ENCODE peak calls at places on chromosomes 13 and 19, in eight cellular contexts. One of them, this sample, is unnamed.

GRCh38 chr13:27533155-27533643 is 82.8 kb upstream of the MTIF3 start:
- DNase-seq in kidney: peak; percentile 94
- DNase-seq in endodermal cell: peak; percentile 96
- DNase-seq in colonic mucosa: peak; percentile 87
- DNase-seq in neural progenitor cell: peak; percentile 94
- DNase-seq in endothelial cell of umbilical vein: peak; percentile 69
- DNase-seq in IMR-90: peak; percentile 59
- DNase-seq in mammary epithelial cell: peak; percentile 62
- DNase-seq in this sample: peak; percentile 80

GRCh38 chr13:99467764-99468163 is 33.5 kb upstream of the TM9SF2 start:
- DNase-seq in IMR-90: peak; percentile 77
- DNase-seq in colonic mucosa: no peak
- DNase-seq in kidney: no peak
- DNase-seq in mammary epithelial cell: peak; percentile 79
- DNase-seq in endothelial cell of umbilical vein: no peak
- DNase-seq in neural progenitor cell: no peak
- DNase-seq in endodermal cell: no peak
- DNase-seq in this sample: peak; percentile 94

GRCh38 chr13:106161186-106161585 is 374.3 kb downstream of the EFNB2 start:
- DNase-seq in mammary epithelial cell: no peak
- DNase-seq in IMR-90: no peak
- DNase-seq in endothelial cell of umbilical vein: peak; percentile 78
- DNase-seq in kidney: no peak
- DNase-seq in colonic mucosa: no peak
- DNase-seq in endodermal cell: no peak
- DNase-seq in neural progenitor cell: no peak
- DNase-seq in this sample: no peak

GRCh38 chr13:98284677-98285076 is 107.6 kb upstream of the RNF113B start:
- DNase-seq in endothelial cell of umbilical vein: no peak
- DNase-seq in mammary epithelial cell: no peak
- DNase-seq in kidney: no peak
- DNase-seq in colonic mucosa: no peak
- DNase-seq in neural progenitor cell: no peak
- DNase-seq in endodermal cell: no peak
- DNase-seq in IMR-90: no peak
- DNase-seq in this sample: no peak

GRCh38 chr19:53333071-53333465 is 481 bp upstream of the ZNF845 start:
- DNase-seq in IMR-90: no peak
- DNase-seq in mammary epithelial cell: no peak
- DNase-seq in endothelial cell of umbilical vein: no peak
- DNase-seq in colonic mucosa: no peak
- DNase-seq in endodermal cell: peak; percentile 87
- DNase-seq in kidney: peak; percentile 82
- DNase-seq in neural progenitor cell: peak; percentile 76
- DNase-seq in this sample: no peak

GRCh38 chr13:28138756-28139470 is 568 bp downstream of the PAN3 start:
- DNase-seq in IMR-90: peak; percentile 91
- DNase-seq in endothelial cell of umbilical vein: peak; percentile 87
- DNase-seq in neural progenitor cell: peak; percentile 90
- DNase-seq in mammary epithelial cell: peak; percentile 84
- DNase-seq in colonic mucosa: peak; percentile 91
- DNase-seq in endodermal cell: peak; percentile 90
- DNase-seq in kidney: peak; percentile 96
- DNase-seq in this sample: peak; percentile 74

GRCh38 chr13:101219609-101220265 is 196.6 kb downstream of the NALCN start:
- DNase-seq in IMR-90: no peak
- DNase-seq in endothelial cell of umbilical vein: no peak
- DNase-seq in neural progenitor cell: no peak
- DNase-seq in kidney: no peak
- DNase-seq in endodermal cell: no peak
- DNase-seq in mammary epithelial cell: no peak
- DNase-seq in colonic mucosa: no peak
- DNase-seq in this sample: no peak

GRCh38 chr13:29830000-29830399 is 20.4 kb downstream of the UBL3 start:
- DNase-seq in colonic mucosa: no peak
- DNase-seq in mammary epithelial cell: no peak
- DNase-seq in kidney: no peak
- DNase-seq in IMR-90: no peak
- DNase-seq in endodermal cell: no peak
- DNase-seq in neural progenitor cell: no peak
- DNase-seq in endothelial cell of umbilical vein: no peak
- DNase-seq in this sample: no peak

GRCh38 chr13:40484981-40485380 is 181.5 kb downstream of the FOXO1 start:
- DNase-seq in endothelial cell of umbilical vein: no peak
- DNase-seq in mammary epithelial cell: no peak
- DNase-seq in IMR-90: no peak
- DNase-seq in kidney: no peak
- DNase-seq in neural progenitor cell: no peak
- DNase-seq in endodermal cell: no peak
- DNase-seq in colonic mucosa: no peak
- DNase-seq in this sample: no peak

GRCh38 chr13:91595677-91596076 is 197.3 kb downstream of the GPC5 start:
- DNase-seq in endodermal cell: no peak
- DNase-seq in endothelial cell of umbilical vein: no peak
- DNase-seq in neural progenitor cell: no peak
- DNase-seq in kidney: no peak
- DNase-seq in mammary epithelial cell: no peak
- DNase-seq in IMR-90: no peak
- DNase-seq in colonic mucosa: no peak
- DNase-seq in this sample: no peak

GRCh38 chr13:57739791-57740190 is 108.2 kb downstream of the PCDH17 start:
- DNase-seq in IMR-90: no peak
- DNase-seq in colonic mucosa: no peak
- DNase-seq in kidney: no peak
- DNase-seq in endothelial cell of umbilical vein: no peak
- DNase-seq in mammary epithelial cell: no peak
- DNase-seq in endodermal cell: no peak
- DNase-seq in neural progenitor cell: no peak
- DNase-seq in this sample: no peak

GRCh38 chr19:33620611-33621010 is 1.1 kb upstream of the CHST8 start:
- DNase-seq in colonic mucosa: no peak
- DNase-seq in IMR-90: no peak
- DNase-seq in endodermal cell: no peak
- DNase-seq in kidney: no peak
- DNase-seq in endothelial cell of umbilical vein: no peak
- DNase-seq in mammary epithelial cell: no peak
- DNase-seq in neural progenitor cell: no peak
- DNase-seq in this sample: no peak
- H3K4me3 ChIP-seq in colonic mucosa: no peak overlapping the region
- H3K4me3 ChIP-seq in IMR-90: no peak overlapping the region
- H3K4me3 ChIP-seq in endodermal cell: no peak overlapping the region
- H3K4me3 ChIP-seq in kidney: no peak overlapping the region
- H3K4me3 ChIP-seq in endothelial cell of umbilical vein: no peak overlapping the region
- H3K4me3 ChIP-seq in mammary epithelial cell: no peak overlapping the region
- H3K4me3 ChIP-seq in neural progenitor cell: no peak overlapping the region
- H3K4me3 ChIP-seq in this sample: no peak overlapping the region

GRCh38 chr19:40801449-40802299 is 2.7 kb downstream of the EGLN2 start:
- DNase-seq in neural progenitor cell: no peak
- DNase-seq in colonic mucosa: no peak
- DNase-seq in endodermal cell: no peak
- DNase-seq in kidney: no peak
- DNase-seq in endothelial cell of umbilical vein: no peak
- DNase-seq in IMR-90: no peak
- DNase-seq in mammary epithelial cell: no peak
- DNase-seq in this sample: no peak

GRCh38 chr19:40802300-40803169 is 3.5 kb downstream of the EGLN2 start:
- DNase-seq in endothelial cell of umbilical vein: no peak
- DNase-seq in mammary epithelial cell: no peak
- DNase-seq in colonic mucosa: peak; percentile 83
- DNase-seq in neural progenitor cell: no peak
- DNase-seq in IMR-90: no peak
- DNase-seq in endodermal cell: no peak
- DNase-seq in kidney: no peak
- DNase-seq in this sample: no peak

GRCh38 chr19:40800339-40800996 is 1.5 kb downstream of the EGLN2 start:
- DNase-seq in mammary epithelial cell: no peak
- DNase-seq in IMR-90: no peak
- DNase-seq in colonic mucosa: no peak
- DNase-seq in endothelial cell of umbilical vein: no peak
- DNase-seq in kidney: no peak
- DNase-seq in endodermal cell: no peak
- DNase-seq in neural progenitor cell: no peak
- DNase-seq in this sample: no peak

GRCh38 chr19:40799558-40800338 is 757 bp downstream of the EGLN2 start:
- DNase-seq in endodermal cell: no peak
- DNase-seq in endothelial cell of umbilical vein: peak; percentile 64
- DNase-seq in mammary epithelial cell: no peak
- DNase-seq in IMR-90: no peak
- DNase-seq in colonic mucosa: peak; percentile 58
- DNase-seq in kidney: peak; percentile 93
- DNase-seq in neural progenitor cell: peak; percentile 73
- DNase-seq in this sample: no peak

DNA sequence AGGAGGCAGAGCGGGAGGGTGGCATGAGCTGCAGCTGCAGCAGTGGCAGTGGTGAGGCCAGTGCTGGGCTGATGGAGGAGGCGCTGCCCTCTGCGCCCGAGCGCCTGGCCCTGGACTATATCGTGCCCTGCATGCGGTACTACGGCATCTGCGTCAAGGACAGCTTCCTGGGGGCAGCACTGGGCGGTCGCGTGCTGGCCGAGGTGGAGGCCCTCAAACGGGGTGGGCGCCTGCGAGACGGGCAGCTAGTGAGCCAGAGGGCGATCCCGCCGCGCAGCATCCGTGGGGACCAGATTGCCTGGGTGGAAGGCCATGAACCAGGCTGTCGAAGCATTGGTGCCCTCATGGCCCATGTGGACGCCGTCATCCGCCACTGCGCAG is 2.0 kb downstream of the EGLN2 start:
- DNase-seq in colonic mucosa: no peak
- DNase-seq in kidney: no peak
- DNase-seq in mammary epithelial cell: no peak
- DNase-seq in neural progenitor cell: no peak
- DNase-seq in endodermal cell: no peak
- DNase-seq in IMR-90: no peak
- DNase-seq in endothelial cell of umbilical vein: no peak
- DNase-seq in this sample: no peak
- H3K9ac ChIP-seq in colonic mucosa: peak overlapping the region; percentile 51
- H3K9ac ChIP-seq in kidney: no peak overlapping the region
- H3K9ac ChIP-seq in mammary epithelial cell: no peak overlapping the region
- H3K9ac ChIP-seq in neural progenitor cell: no peak overlapping the region
- H3K9ac ChIP-seq in endodermal cell: no peak overlapping the region
- H3K9ac ChIP-seq in IMR-90: no peak overlapping the region
- H3K9ac ChIP-seq in endothelial cell of umbilical vein: no peak overlapping the region
- H3K9ac ChIP-seq in this sample: no peak overlapping the region

DNA sequence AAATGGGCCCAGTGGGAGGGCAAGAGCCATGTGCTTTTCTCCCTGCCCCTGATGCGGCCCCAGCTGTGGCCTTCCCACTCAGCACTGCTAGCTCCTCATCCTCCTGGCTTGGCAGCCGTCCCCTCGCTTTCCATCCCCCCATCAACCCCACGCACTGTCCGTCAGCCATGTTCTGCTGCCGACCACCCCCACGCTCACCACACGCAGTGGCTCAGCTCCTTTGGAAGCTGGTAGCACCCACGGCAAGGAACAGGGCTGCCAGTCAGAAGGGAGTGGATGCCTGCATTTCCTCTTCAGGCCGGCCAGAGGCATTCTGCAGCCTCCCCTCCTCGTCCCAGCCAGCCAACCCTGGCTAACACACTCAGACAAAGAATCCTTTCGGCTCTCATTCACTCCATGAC is 6.3 kb downstream of the CALM3 start:
- DNase-seq in endothelial cell of umbilical vein: no peak
- DNase-seq in IMR-90: no peak
- DNase-seq in colonic mucosa: peak; percentile 15
- DNase-seq in neural progenitor cell: no peak
- DNase-seq in kidney: peak; percentile 63
- DNase-seq in endodermal cell: peak; percentile 26
- DNase-seq in mammary epithelial cell: no peak
- DNase-seq in this sample: no peak
- H3K27ac ChIP-seq in endothelial cell of umbilical vein: no peak overlapping the region
- H3K27ac ChIP-seq in IMR-90: no peak overlapping the region
- H3K27ac ChIP-seq in colonic mucosa: no peak overlapping the region
- H3K27ac ChIP-seq in neural progenitor cell: no peak overlapping the region
- H3K27ac ChIP-seq in kidney: no peak overlapping the region
- H3K27ac ChIP-seq in endodermal cell: no peak overlapping the region
- H3K27ac ChIP-seq in mammary epithelial cell: no peak overlapping the region
- H3K27ac ChIP-seq in this sample: no peak overlapping the region

GRCh38 chr13:50760751-50761150 is 82.7 kb downstream of the DLEU7 start:
- DNase-seq in colonic mucosa: no peak
- DNase-seq in mammary epithelial cell: no peak
- DNase-seq in endothelial cell of umbilical vein: no peak
- DNase-seq in neural progenitor cell: no peak
- DNase-seq in IMR-90: no peak
- DNase-seq in endodermal cell: no peak
- DNase-seq in kidney: no peak
- DNase-seq in this sample: no peak

GRCh38 chr13:50766043-50766442 is 77.4 kb downstream of the DLEU7 start:
- DNase-seq in kidney: no peak
- DNase-seq in neural progenitor cell: no peak
- DNase-seq in colonic mucosa: no peak
- DNase-seq in endothelial cell of umbilical vein: no peak
- DNase-seq in IMR-90: no peak
- DNase-seq in mammary epithelial cell: no peak
- DNase-seq in endodermal cell: no peak
- DNase-seq in this sample: no peak

GRCh38 chr13:50761406-50761805 is 82.1 kb downstream of the DLEU7 start:
- DNase-seq in endodermal cell: no peak
- DNase-seq in colonic mucosa: no peak
- DNase-seq in neural progenitor cell: no peak
- DNase-seq in kidney: no peak
- DNase-seq in endothelial cell of umbilical vein: no peak
- DNase-seq in mammary epithelial cell: peak; percentile 58
- DNase-seq in IMR-90: no peak
- DNase-seq in this sample: no peak

DNA sequence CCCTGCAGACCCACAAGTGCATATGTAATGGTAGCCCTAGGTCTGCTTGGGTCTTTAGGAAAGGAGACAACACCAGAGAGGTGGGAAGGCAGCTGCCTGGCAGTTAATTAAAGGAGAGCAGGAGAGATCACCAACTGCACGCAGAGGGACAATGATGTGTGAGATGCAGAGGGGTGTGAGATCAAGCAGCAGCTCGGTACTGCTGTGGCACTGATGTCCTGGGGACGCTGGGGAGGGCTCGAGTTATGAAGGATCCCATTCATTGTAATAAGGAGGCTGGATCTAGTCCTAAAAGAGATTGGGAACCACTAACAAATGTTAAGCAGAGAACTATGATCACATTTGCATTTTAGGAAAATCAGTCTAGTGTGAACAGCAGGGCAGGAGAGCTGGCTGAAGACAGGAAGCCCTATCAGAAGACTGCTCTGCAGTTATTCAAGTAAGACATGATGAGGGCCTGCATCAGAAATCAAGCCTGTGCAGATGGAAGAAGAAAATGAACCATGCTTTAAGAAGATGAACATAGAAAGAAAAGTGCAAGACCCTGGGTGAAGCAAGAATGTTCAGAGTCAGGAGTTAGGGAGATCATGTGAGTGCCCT is 80.4 kb downstream of the DLEU7 start:
- DNase-seq in endodermal cell: no peak
- DNase-seq in IMR-90: no peak
- DNase-seq in neural progenitor cell: peak; percentile 7
- DNase-seq in kidney: no peak
- DNase-seq in colonic mucosa: no peak
- DNase-seq in mammary epithelial cell: no peak
- DNase-seq in endothelial cell of umbilical vein: no peak
- DNase-seq in this sample: no peak
- H3K4me3 ChIP-seq in endodermal cell: no peak overlapping the region
- H3K4me3 ChIP-seq in IMR-90: no peak overlapping the region
- H3K4me3 ChIP-seq in neural progenitor cell: no peak overlapping the region
- H3K4me3 ChIP-seq in kidney: no peak overlapping the region
- H3K4me3 ChIP-seq in colonic mucosa: no peak overlapping the region
- H3K4me3 ChIP-seq in mammary epithelial cell: no peak overlapping the region
- H3K4me3 ChIP-seq in endothelial cell of umbilical vein: no peak overlapping the region
- H3K4me3 ChIP-seq in this sample: no peak overlapping the region